ENCODE peak calls at places on chromosome 3, in four cellular contexts. V, S, H and D are unnamed samples.

GRCh38 chr3:9779721-9780450 is 10.1 kb upstream of the CAMK1 start:
- DNase-seq in H (no peak), S (no peak), V (no peak), D (no peak)

GRCh38 chr3:127124135-127124534 is 68.8 kb upstream of the PRR23E start:
- DNase-seq in V (no peak), S (peak), H (peak), D (no peak)

GRCh38 chr3:170864525-170865208 is 5.3 kb downstream of the RPL22L1 start:
- DNase-seq in H (peak), V (no peak), S (no peak), D (no peak)

GRCh38 chr3:70225146-70225545 is 87.3 kb downstream of the MDFIC2 start:
- DNase-seq in S (no peak), H (no peak), V (no peak), D (no peak)

GRCh38 chr3:88078930-88079329 is 19.9 kb downstream of the ZNF654 start:
- DNase-seq in V (no peak), H (no peak), S (no peak), D (no peak)

GRCh38 chr3:58404396-58404795 is 29.2 kb downstream of the PDHB start:
- DNase-seq in V (no peak), S (no peak), H (peak), D (no peak)

GRCh38 chr3:156483426-156483825 is 71.5 kb downstream of the SSR3 start:
- DNase-seq in H (peak), V (no peak), S (no peak), D (no peak)

GRCh38 chr3:111592941-111593340 is 2.2 kb downstream of the ZBED2 start:
- DNase-seq in S (peak), H (no peak), V (no peak), D (no peak)

GRCh38 chr3:107198522-107199271 is 178.5 kb upstream of the CCDC54 start:
- DNase-seq in S (no peak), V (peak), H (no peak), D (no peak)

GRCh38 chr3:6287063-6287462 is 573.9 kb upstream of the GRM7 start:
- DNase-seq in V (no peak), H (no peak), S (no peak), D (no peak)

GRCh38 chr3:65672876-65673815 is 365.6 kb downstream of the MAGI1 start:
- DNase-seq in S (peak), V (peak), H (peak), D (peak)

GRCh38 chr3:160154033-160154432 is 71.2 kb upstream of the C3orf80 start:
- DNase-seq in S (no peak), H (peak), V (no peak), D (no peak)

GRCh38 chr3:50350527-50351317 is at the start of the genes CYB561D2 and NPRL2:
- DNase-seq in S (peak), H (peak), V (peak), D (peak)

GRCh38 chr3:190543656-190544055 is 29.8 kb downstream of the IL1RAP start:
- DNase-seq in V (no peak), H (peak), S (no peak), D (no peak)

GRCh38 chr3:141421639-141422319 is 53.5 kb downstream of the ZBTB38 start:
- DNase-seq in V (no peak), S (no peak), H (no peak), D (no peak)

GRCh38 chr3:1987983-1988382 is 110.7 kb upstream of the CNTN4 start:
- DNase-seq in S (peak), V (no peak), H (no peak), D (no peak)

GRCh38 chr3:52277972-52278509 is 408 bp downstream of the WDR82 start:
- DNase-seq in S (peak), H (no peak), V (peak), D (peak)

GRCh38 chr3:125151437-125151806 is 61.1 kb downstream of the SLC12A8 start:
- DNase-seq in H (no peak), S (no peak), V (no peak), D (no peak)

GRCh38 chr3:50490438-50490970 is 12.9 kb downstream of the CACNA2D2 start:
- DNase-seq in S (no peak), H (no peak), V (no peak), D (no peak)

GRCh38 chr3:100427694-100428093 is 26.4 kb downstream of the LNP1 start:
- DNase-seq in S (no peak), H (no peak), V (no peak), D (no peak)

GRCh38 chr3:100796556-100796955 is 87.3 kb downstream of the TFG start:
- DNase-seq in H (peak), S (peak), V (no peak), D (no peak)

GRCh38 chr3:189907803-189908202 is 212.9 kb downstream of the P3H2 start:
- DNase-seq in V (no peak), H (peak), S (no peak), D (no peak)

GRCh38 chr3:126552688-126553283 is 5.9 kb downstream of the C3orf22 start:
- DNase-seq in S (no peak), H (no peak), V (no peak), D (peak)

GRCh38 chr3:155189478-155189877 is 104.0 kb downstream of the STRIT1 start:
- DNase-seq in H (no peak), S (no peak), V (no peak), D (no peak)

GRCh38 chr3:178385280-178385952 is 150.8 kb upstream of the KCNMB2 start:
- DNase-seq in V (no peak), H (peak), S (peak), D (no peak)

GRCh38 chr3:194871864-194872668 is 186.4 kb downstream of the FAM43A start:
- DNase-seq in H (peak), S (no peak), V (no peak), D (no peak)

GRCh38 chr3:185900228-185900627 is 37.6 kb downstream of the TRA2B start:
- DNase-seq in H (peak), V (peak), S (no peak), D (peak)

GRCh38 chr3:63514678-63515077 is 137.8 kb upstream of the SNTN start:
- DNase-seq in H (no peak), V (no peak), S (no peak), D (no peak)

GRCh38 chr3:192864943-192865342 is 52.7 kb downstream of the MB21D2 start:
- DNase-seq in S (no peak), V (no peak), H (no peak), D (no peak)

GRCh38 chr3:99637381-99638111 is 848 bp upstream of the COL8A1 start:
- DNase-seq in V (peak), H (peak), S (peak), D (peak)

GRCh38 chr3:194874783-194875182 is 189.1 kb downstream of the FAM43A start:
- DNase-seq in H (no peak), S (no peak), V (no peak), D (no peak)

GRCh38 chr3:188728371-188728896 is 443.3 kb upstream of the TPRG1 start:
- DNase-seq in S (no peak), V (no peak), H (no peak), D (no peak)

GRCh38 chr3:124172297-124172696 is 180.4 kb upstream of the ROPN1 start:
- DNase-seq in V (no peak), S (no peak), H (no peak), D (no peak)

GRCh38 chr3:11850003-11850402 is 3.3 kb upstream of the TAMM41 start:
- DNase-seq in S (no peak), V (no peak), H (no peak), D (no peak)
- TF ChIP-seq CTCF in S (peak), V (no peak), H (no peak), D (no peak)

GRCh38 chr3:13535905-13536304 is 13.0 kb upstream of the FBLN2 start:
- DNase-seq in H (no peak), S (no peak), V (peak), D (no peak)

GRCh38 chr3:13537926-13538325 is 11.0 kb upstream of the FBLN2 start:
- DNase-seq in V (no peak), H (peak), S (no peak), D (no peak)

GRCh38 chr3:13536832-13537231 is 12.1 kb upstream of the FBLN2 start:
- DNase-seq in V (no peak), S (no peak), H (no peak), D (no peak)

GRCh38 chr3:13538520-13539284 is 10.2 kb upstream of the FBLN2 start:
- DNase-seq in V (no peak), H (no peak), S (no peak), D (no peak)

GRCh38 chr3:13537244-13537921 is 11.5 kb upstream of the FBLN2 start:
- DNase-seq in V (no peak), S (no peak), H (no peak), D (no peak)
- H3K27ac ChIP-seq in V (no peak), S (no peak), H (peak), D (no peak)

DNA sequence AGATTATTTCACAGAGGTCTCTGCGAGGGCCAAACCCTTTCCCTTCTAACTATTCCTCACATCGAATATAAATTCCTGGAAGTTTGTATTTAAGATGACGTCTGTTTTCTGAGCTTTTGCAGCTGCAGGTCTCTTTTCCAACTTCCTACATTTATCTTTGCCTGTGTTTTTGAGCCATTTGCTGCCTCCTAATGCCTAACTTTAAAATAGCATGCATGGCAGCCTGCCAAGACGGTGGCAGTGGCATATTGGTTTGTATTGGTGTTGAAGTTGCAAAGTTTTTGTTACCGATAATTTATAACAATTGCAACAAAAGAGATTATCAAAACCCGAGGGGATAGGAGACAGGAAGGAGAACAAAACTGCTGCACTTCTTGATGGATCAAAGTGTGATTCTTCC is 187.1 kb upstream of the DNAJC19 start:
- DNase-seq in V (peak), S (peak), H (peak), D (peak)
- TF ChIP-seq CTCF in V (peak), S (peak), H (peak), D (no peak)

DNA sequence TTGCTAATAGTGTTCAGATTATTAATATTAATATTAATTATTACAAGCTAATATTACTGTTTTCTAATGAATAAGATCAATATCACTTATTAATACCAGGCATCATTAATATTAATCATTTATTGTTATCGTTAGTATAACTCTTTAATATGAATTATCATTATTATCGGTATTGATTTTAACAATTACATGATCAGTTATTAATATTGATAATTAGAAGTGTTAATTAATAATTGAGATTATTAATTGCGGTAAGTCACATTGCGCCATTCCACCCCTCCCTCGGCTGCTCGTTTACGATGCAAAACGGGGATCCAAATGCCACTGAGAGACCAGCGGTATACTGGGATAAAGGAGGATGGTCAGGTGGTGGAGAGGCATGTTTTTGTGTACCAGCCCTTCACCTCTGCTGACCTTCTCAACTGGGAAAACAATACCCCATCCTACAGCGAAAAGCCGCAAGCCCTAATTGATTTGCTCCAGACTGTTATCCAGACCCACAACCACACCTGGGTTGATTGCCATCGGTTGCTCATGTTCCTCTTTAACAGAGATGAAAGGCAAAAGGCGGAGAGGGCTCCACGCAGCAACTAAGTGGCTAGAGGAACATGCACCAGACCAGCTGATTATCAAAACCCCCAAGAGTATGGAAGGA is 28.6 kb upstream of the SSUH2 start:
- DNase-seq in S (no peak), H (no peak), V (no peak), D (no peak)
- H3K27ac ChIP-seq in S (no peak), H (no peak), V (no peak), D (no peak)

DNA sequence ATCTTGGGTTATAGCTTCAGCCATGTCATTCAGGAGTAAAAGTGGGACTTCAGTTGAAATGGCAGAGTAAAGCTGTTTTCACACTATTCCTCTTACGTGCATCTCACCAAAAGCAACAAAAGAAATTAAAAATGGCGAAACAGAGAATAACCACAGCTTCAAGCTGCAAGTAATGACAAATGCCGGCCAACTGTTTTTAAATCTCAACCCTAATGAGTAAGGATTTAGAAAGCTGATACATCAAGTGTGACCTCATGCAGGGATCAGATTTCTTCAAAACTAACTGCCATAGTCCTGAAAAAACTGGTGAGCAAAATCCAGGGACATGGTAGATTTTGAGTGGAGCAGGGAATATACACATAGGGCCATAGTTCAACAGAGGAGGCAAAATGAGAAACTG is 84.7 kb downstream of the COL6A6 start:
- DNase-seq in S (no peak), V (no peak), H (peak), D (no peak)
- TF ChIP-seq CTCF in S (no peak), V (no peak), H (no peak), D (no peak)